ENCODE peak calls at places on chromosomes 11 and 22, in seven cellular contexts. J is endothelial cell of umbilical vein, V is prostate gland, B is HCT116, Q is spleen, K is A549, N is stomach. F is an unnamed sample.
A peak's percentile ranks its signal among the peaks of the same experiment; 100 is the strongest.

GRCh38 chr22:22933807-22934542 is 46.4 kb downstream of the IGLL5 start:
- DNase-seq in N (no peak), J (no peak), K (no peak), V (no peak), Q (peak; percentile 75), B (no peak), F (no peak)

GRCh38 chr22:44567846-44568493 is 69.9 kb upstream of the RTL6 start:
- DNase-seq in B (peak; percentile 54), V (no peak), K (no peak), N (peak; percentile 57), Q (peak; percentile 79), J (peak; percentile 27), F (peak; percentile 42)

GRCh38 chr11:12598330-12599256 is 75.6 kb upstream of the TEAD1 start:
- DNase-seq in N (no peak), K (no peak), J (peak; percentile 38), Q (no peak), V (no peak), B (no peak), F (no peak)

GRCh38 chr11:119759324-119759723 is 30.3 kb upstream of the NECTIN1 start:
- DNase-seq in N (no peak), J (no peak), B (peak; percentile 24), K (no peak), V (no peak), Q (peak; percentile 25), F (peak; percentile 43)

GRCh38 chr11:118135796-118136165 is 16.8 kb downstream of the SCN4B start:
- DNase-seq in V (no peak), J (no peak), B (no peak), Q (no peak), K (no peak), N (no peak), F (no peak)

GRCh38 chr22:48900626-48901025 is 927.0 kb downstream of the BRD1 start:
- DNase-seq in Q (no peak), J (no peak), B (no peak), N (no peak), V (no peak), K (no peak), F (no peak)

GRCh38 chr11:117878314-117878938 is 2.0 kb upstream of the FXYD6 start:
- DNase-seq in V (no peak), Q (no peak), K (no peak), N (no peak), B (no peak), J (no peak), F (no peak)

GRCh38 chr11:71096751-71097388 is 155.5 kb downstream of the SHANK2 start:
- DNase-seq in N (no peak), K (no peak), V (no peak), B (no peak), Q (no peak), J (no peak), F (no peak)

GRCh38 chr11:68839953-68840641 is 1.6 kb downstream of the CPT1A start:
- DNase-seq in K (no peak), V (no peak), J (peak; percentile 79), N (no peak), Q (no peak), B (no peak), F (peak; percentile 89)

GRCh38 chr11:86869966-86870570 is 69.7 kb downstream of the PRSS23 start:
- DNase-seq in J (peak; percentile 67), V (peak; percentile 28), B (peak; percentile 41), Q (no peak), N (peak; percentile 50), K (peak; percentile 70), F (peak; percentile 75)

GRCh38 chr22:39528681-39529486 is 3.7 kb downstream of the RPS19BP1 start:
- DNase-seq in K (peak; percentile 53), V (peak; percentile 92), B (peak; percentile 88), N (peak; percentile 95), J (peak; percentile 82), Q (peak; percentile 99), F (peak; percentile 97)

GRCh38 chr22:39530136-39530535 is 2.4 kb downstream of the RPS19BP1 start:
- DNase-seq in N (no peak), Q (no peak), V (no peak), K (no peak), J (no peak), B (no peak), F (no peak)

GRCh38 chr22:39530692-39531331 is 1.7 kb downstream of the RPS19BP1 start:
- DNase-seq in N (no peak), V (no peak), Q (no peak), B (no peak), J (peak; percentile 36), K (no peak), F (peak; percentile 85)

GRCh38 chr22:39528080-39528661 is 4.4 kb downstream of the RPS19BP1 start:
- DNase-seq in V (no peak), Q (peak; percentile 84), J (no peak), N (no peak), B (no peak), K (no peak), F (no peak)

GRCh38 chr22:39529487-39529851 is 3.1 kb downstream of the RPS19BP1 start:
- DNase-seq in V (no peak), K (no peak), N (no peak), B (no peak), J (no peak), Q (peak; percentile 86), F (no peak)
- TF ChIP-seq POLR2A in V (no peak), K (no peak), N (no peak), B (no peak), J (no peak), Q (no peak), F (no peak)

DNA sequence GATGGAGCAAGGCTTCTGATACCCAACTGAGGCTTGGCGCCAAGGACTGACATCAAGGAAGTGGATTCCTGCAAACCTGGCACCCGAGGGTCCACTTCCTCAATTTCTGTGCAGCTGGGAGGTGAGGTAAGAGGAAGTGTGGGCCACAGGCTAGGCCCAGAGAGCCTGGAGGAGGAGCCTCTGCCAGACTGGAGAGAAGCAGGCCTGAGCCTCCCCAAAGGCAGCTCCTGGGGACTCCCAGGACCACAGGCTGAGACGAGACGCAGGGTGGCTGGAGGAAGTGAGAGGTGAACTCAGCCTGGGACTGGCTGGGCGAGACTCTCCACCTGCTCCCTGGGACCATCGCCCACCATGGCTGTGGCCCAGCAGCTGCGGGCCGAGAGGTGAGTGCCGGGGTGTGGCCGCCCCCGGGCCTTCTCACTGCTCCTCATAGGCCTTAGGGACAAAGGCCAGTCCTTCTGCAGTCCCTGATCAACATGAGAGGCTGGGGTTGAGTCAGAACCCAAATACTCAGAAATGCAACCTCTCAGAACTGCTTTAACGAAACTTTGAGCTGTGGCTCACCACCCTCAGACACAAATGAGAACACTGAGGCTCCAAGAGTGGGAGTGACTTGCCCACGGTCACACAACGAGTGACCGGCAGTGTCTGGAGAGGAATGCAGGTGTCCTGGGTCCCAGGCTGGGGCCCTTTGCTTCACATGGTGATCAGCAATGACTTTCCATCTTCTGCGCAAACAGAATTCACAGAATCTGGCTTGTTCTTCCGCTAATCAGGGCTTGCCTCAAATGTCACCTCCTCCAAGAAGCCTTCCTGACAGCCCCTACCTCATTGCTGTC is at the start of gene NCF4:
- DNase-seq in V (peak; percentile 24), Q (peak; percentile 95), K (no peak), J (no peak), N (peak; percentile 57), B (no peak), F (peak; percentile 36)
- TF ChIP-seq POLR2A in V (no peak), Q (peak; percentile 41), K (no peak), J (no peak), N (no peak), B (no peak), F (peak; percentile 50)

GRCh38 chr11:36345084-36345511 is 49.0 kb downstream of the PRR5L start:
- DNase-seq in N (no peak), K (no peak), Q (peak; percentile 81), B (no peak), V (no peak), J (no peak), F (no peak)
- TF ChIP-seq POLR2A in N (no peak), K (no peak), Q (no peak), B (no peak), V (no peak), J (no peak), F (no peak)

GRCh38 chr11:46564459-46564858 is 29.4 kb downstream of the AMBRA1 start:
- DNase-seq in K (no peak), N (no peak), V (no peak), B (no peak), Q (no peak), J (peak; percentile 40), F (no peak)
- TF ChIP-seq POLR2A in K (no peak), N (no peak), V (no peak), B (no peak), Q (no peak), J (no peak), F (no peak)

GRCh38 chr11:83159901-83160865 is 3.3 kb downstream of the PCF11 start:
- DNase-seq in N (peak; percentile 53), Q (peak; percentile 17), B (no peak), V (peak; percentile 80), K (no peak), J (peak; percentile 42), F (peak; percentile 37)
- TF ChIP-seq POLR2A in N (no peak), Q (no peak), B (no peak), V (no peak), K (no peak), J (peak; percentile 65), F (peak; percentile 31)

GRCh38 chr11:66974724-66975402 is at the start of gene C11orf86:
- DNase-seq in N (no peak), J (no peak), B (no peak), Q (no peak), K (no peak), V (no peak), F (no peak)
- TF ChIP-seq POLR2A in N (no peak), J (no peak), B (no peak), Q (no peak), K (no peak), V (no peak), F (no peak)

DNA sequence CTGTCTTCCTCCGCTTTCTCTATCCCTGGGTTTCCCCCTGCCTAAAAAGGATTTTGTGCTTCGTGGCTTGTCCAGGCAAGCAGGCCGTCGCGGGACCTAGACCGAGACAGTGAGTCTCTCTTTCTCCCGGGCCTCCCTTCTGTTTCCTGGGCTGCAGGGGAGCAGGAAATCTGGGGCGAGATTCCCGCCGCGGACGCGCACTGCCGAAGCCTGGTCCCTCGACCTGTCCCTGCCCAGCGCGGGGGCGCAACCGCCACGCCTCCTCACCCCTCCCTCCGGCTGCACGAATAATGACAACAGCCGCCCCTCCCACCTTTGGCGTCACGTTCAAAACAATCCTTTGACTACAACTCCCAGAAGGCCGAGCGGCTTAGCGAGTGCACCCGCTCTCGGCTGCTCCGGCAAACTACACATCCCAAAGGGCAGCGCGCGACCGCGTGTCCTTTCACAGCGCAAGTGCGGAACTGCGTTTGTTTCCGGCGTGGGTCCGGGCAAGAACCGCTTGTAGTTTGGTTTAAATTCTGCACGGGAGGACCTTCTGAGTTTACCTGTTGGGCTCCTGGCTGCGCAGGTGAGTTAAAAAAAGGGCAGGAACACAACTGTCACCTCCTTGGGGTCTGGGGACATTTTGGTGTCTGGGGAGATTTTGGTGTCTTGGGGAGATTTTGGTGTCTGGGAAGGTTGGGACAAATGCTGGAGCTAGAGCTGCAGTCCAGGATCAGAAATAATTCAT is at the start of gene CLP1:
- DNase-seq in V (peak; percentile 100), B (peak; percentile 98), K (peak; percentile 92), N (peak; percentile 99), Q (peak; percentile 99), J (peak; percentile 99), F (peak; percentile 98)
- TF ChIP-seq POLR2A in V (peak; percentile 87), B (no peak), K (peak; percentile 44), N (peak; percentile 30), Q (no peak), J (peak; percentile 70), F (peak; percentile 73)

F was measured in erythroblast.